ENCODE peak calls at places on chromosomes 6 and 20, in six cellular contexts. Q, Z, U, J, K and B are unnamed samples.

GRCh38 chr6:127854009-127854408 is 46.8 kb downstream of the THEMIS start:
- DNase-seq in K (peak), U (no peak), Z (no peak), J (no peak), Q (no peak), B (no peak)

GRCh38 chr6:2999621-3000455 is at the start of gene NQO2:
- DNase-seq in Z (no peak), K (peak), Q (peak), U (peak), J (peak), B (peak)

GRCh38 chr20:54625497-54625896 is 150.1 kb downstream of the DOK5 start:
- DNase-seq in J (no peak), Z (no peak), Q (no peak), U (no peak), K (no peak), B (no peak)

GRCh38 chr20:37538003-37538402 is 10.3 kb upstream of the BLCAP start:
- DNase-seq in U (no peak), Q (no peak), K (peak), J (no peak), Z (no peak), B (peak)

GRCh38 chr20:14197097-14197496 is 140.3 kb downstream of the FLRT3 start:
- DNase-seq in J (no peak), U (no peak), Q (no peak), K (peak), Z (no peak), B (no peak)

GRCh38 chr6:89275900-89276299 is 39.2 kb downstream of the GABRR2 start:
- DNase-seq in U (no peak), Z (no peak), Q (no peak), K (no peak), J (no peak), B (no peak)

GRCh38 chr20:11553603-11554002 is 364.1 kb upstream of the BTBD3 start:
- DNase-seq in K (peak), Z (no peak), U (no peak), J (no peak), Q (no peak), B (no peak)

GRCh38 chr6:158185729-158186456 is 17.7 kb downstream of the GTF2H5 start:
- DNase-seq in U (no peak), K (peak), Z (no peak), Q (no peak), J (no peak), B (peak)

GRCh38 chr20:53981752-53982437 is 88.5 kb downstream of the BCAS1 start:
- DNase-seq in J (no peak), U (no peak), K (peak), Q (no peak), Z (no peak), B (no peak)

GRCh38 chr20:44572551-44573500 is 9.6 kb upstream of the PKIG start:
- DNase-seq in J (no peak), Q (no peak), U (no peak), Z (peak), K (peak), B (peak)

GRCh38 chr20:35001596-35002362 is 46.1 kb downstream of the MYH7B start:
- DNase-seq in J (no peak), Z (no peak), U (no peak), Q (no peak), K (no peak), B (no peak)

GRCh38 chr20:61874421-61875068 is 191.1 kb downstream of the TAF4 start:
- DNase-seq in K (peak), Q (no peak), J (no peak), U (peak), Z (no peak), B (no peak)

GRCh38 chr6:2127484-2127911 is 117.9 kb downstream of the GMDS start:
- DNase-seq in Q (peak), U (peak), K (no peak), Z (no peak), J (no peak), B (peak)

GRCh38 chr6:44034391-44034861 is 92.8 kb downstream of the MRPL14 start:
- DNase-seq in J (no peak), K (peak), Q (no peak), U (no peak), Z (no peak), B (peak)

GRCh38 chr6:139981066-139981624 is 606.7 kb upstream of the CITED2 start:
- DNase-seq in U (no peak), Z (no peak), Q (no peak), K (peak), J (no peak), B (no peak)

GRCh38 chr6:115969930-115970273 is 90.8 kb downstream of the FRK start:
- DNase-seq in Q (no peak), K (peak), Z (no peak), J (no peak), U (no peak), B (no peak)